ENCODE peak calls at places on chromosomes 4 and X, in six cellular contexts. L is A549, Q is coronary artery, H is upper lobe of right lung, X is IMR-90, F is GM12865. B is an unnamed sample.
A peak's percentile ranks its signal among the peaks of the same experiment; 100 is the strongest.

GRCh38 chrX:135185795-135186443 is 14.7 kb upstream of the CT55 start:
- DNase-seq in L (peak; percentile 58), Q (no peak), H (no peak), X (peak; percentile 46), F (peak; percentile 58), B (peak; percentile 24)

GRCh38 chr4:88613417-88613875 is 21.2 kb downstream of the HERC3 start:
- DNase-seq in L (no peak), Q (no peak), H (no peak), X (no peak), F (peak; percentile 47), B (no peak)

GRCh38 chr4:102809691-102810090 is 17.7 kb downstream of the UBE2D3 start:
- DNase-seq in L (no peak), Q (no peak), H (no peak), X (peak; percentile 62), F (no peak), B (no peak)

GRCh38 chr4:113820164-113820563 is 58.6 kb upstream of the CAMK2D start:
- DNase-seq in L (no peak), Q (no peak), H (no peak), X (peak; percentile 31), F (no peak), B (no peak)

GRCh38 chr4:134328741-134329140 is 127.2 kb upstream of the PABPC4L start:
- DNase-seq in L (no peak), Q (no peak), H (no peak), X (no peak), F (peak; percentile 4), B (no peak)

GRCh38 chr4:139800082-139800481 is 134.5 kb downstream of the MGST2 start:
- DNase-seq in L (peak; percentile 4), Q (no peak), H (no peak), X (no peak), F (no peak), B (no peak)

GRCh38 chr4:8188743-8189550 is 10.1 kb upstream of the SH3TC1 start:
- DNase-seq in L (no peak), Q (no peak), H (peak; percentile 89), X (no peak), F (no peak), B (no peak)

GRCh38 chrX:40996886-40997530 is 88.2 kb upstream of the USP9X start:
- DNase-seq in L (peak; percentile 78), Q (no peak), H (no peak), X (peak; percentile 81), F (peak; percentile 31), B (peak; percentile 25)

GRCh38 chrX:1207496-1208025 is 4.9 kb downstream of the CRLF2 start:
- DNase-seq in L (no peak), Q (no peak), H (no peak), X (no peak), F (peak; percentile 52), B (no peak)

GRCh38 chrX:104806346-104806745 is 240.3 kb downstream of the IL1RAPL2 start:
- DNase-seq in L (no peak), Q (no peak), H (no peak), X (no peak), F (no peak), B (no peak)

GRCh38 chr4:78809928-78810835 is 34.0 kb downstream of the BMP2K start:
- DNase-seq in L (no peak), Q (no peak), H (no peak), X (no peak), F (no peak), B (no peak)

GRCh38 chrX:155071694-155072215 is 447 bp downstream of the BRCC3 start:
- DNase-seq in L (no peak), Q (peak; percentile 78), H (no peak), X (no peak), F (peak; percentile 22), B (no peak)

GRCh38 chr4:140744421-140744820 is 11.8 kb downstream of the TBC1D9 start:
- DNase-seq in L (no peak), Q (no peak), H (no peak), X (no peak), F (no peak), B (no peak)

GRCh38 chrX:53089224-53089842 is 4.6 kb upstream of the KANTR start:
- DNase-seq in L (peak; percentile 64), Q (no peak), H (no peak), X (peak; percentile 68), F (peak; percentile 55), B (no peak)

GRCh38 chr4:71932941-71933340 is 98.9 kb upstream of the NPFFR2 start:
- DNase-seq in L (no peak), Q (no peak), H (no peak), X (no peak), F (no peak), B (no peak)

GRCh38 chrX:106951230-106951629 is 31.0 kb downstream of the CLDN2 start:
- DNase-seq in L (no peak), Q (no peak), H (no peak), X (no peak), F (no peak), B (no peak)

GRCh38 chr4:1872918-1873269 is 1.7 kb downstream of the NSD2 start:
- DNase-seq in L (no peak), Q (no peak), H (no peak), X (peak; percentile 88), F (peak; percentile 82), B (no peak)

GRCh38 chrX:22122510-22122909 is 90.4 kb downstream of the PHEX start:
- DNase-seq in L (no peak), Q (no peak), H (no peak), X (peak; percentile 82), F (no peak), B (no peak)

GRCh38 chr4:141497627-141498026 is 138.8 kb upstream of the IL15 start:
- DNase-seq in L (no peak), Q (no peak), H (no peak), X (no peak), F (peak; percentile 79), B (no peak)

GRCh38 chr4:83725076-83726074 is 189.5 kb downstream of the GPAT3 start:
- DNase-seq in L (no peak), Q (no peak), H (no peak), X (no peak), F (no peak), B (no peak)

GRCh38 chrX:65607070-65607742 is 60.2 kb upstream of the MSN start:
- DNase-seq in L (no peak), Q (no peak), H (no peak), X (peak; percentile 42), F (peak; percentile 35), B (no peak)

GRCh38 chrX:22338740-22339139 is 66.0 kb downstream of the CBLL2 start:
- DNase-seq in L (no peak), Q (no peak), H (no peak), X (peak; percentile 66), F (no peak), B (no peak)

GRCh38 chr4:141131738-141132688 is 1.3 kb downstream of the RNF150 start:
- DNase-seq in L (no peak), Q (no peak), H (peak; percentile 66), X (peak; percentile 20), F (no peak), B (no peak)

GRCh38 chr4:19492611-19493010 is 759.1 kb upstream of the SLIT2 start:
- DNase-seq in L (no peak), Q (no peak), H (no peak), X (peak; percentile 56), F (no peak), B (no peak)

GRCh38 chrX:16002185-16002584 is 121.2 kb upstream of the GRPR start:
- DNase-seq in L (no peak), Q (no peak), H (no peak), X (no peak), F (no peak), B (no peak)

DNA sequence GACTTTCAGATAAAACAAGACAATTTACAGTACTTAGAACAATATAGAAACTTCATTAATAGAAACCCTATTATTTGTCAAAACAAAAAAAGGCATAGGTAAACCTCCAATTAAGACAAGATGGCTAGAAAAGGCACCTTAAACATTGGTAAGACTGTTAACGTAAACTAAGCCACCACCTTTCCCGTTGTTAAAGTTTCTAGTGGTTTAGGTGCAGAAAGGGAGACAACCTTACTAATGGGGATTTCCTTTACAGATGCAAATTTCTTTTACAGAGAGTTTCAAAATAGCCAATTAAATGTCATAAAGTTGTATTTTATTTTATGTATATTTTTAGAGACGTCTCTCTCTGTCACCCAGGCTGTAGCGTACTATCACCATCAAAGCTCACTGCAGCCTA is 7.5 kb upstream of the NXF3 start:
- DNase-seq in L (no peak), Q (no peak), H (no peak), X (no peak), F (no peak), B (no peak)
- TF ChIP-seq CTCF in L (no peak), Q (no peak), H (no peak), X (no peak), F (no peak), B (no peak)

GRCh38 chr4:6943012-6943869 is 33.6 kb downstream of the TBC1D14 start:
- DNase-seq in L (no peak), Q (no peak), H (no peak), X (no peak), F (no peak), B (no peak)
- TF ChIP-seq CTCF in L (no peak), Q (no peak), H (no peak), X (no peak), F (no peak), B (no peak)

GRCh38 chr4:85407546-85407945 is 67.4 kb upstream of the ARHGAP24 start:
- DNase-seq in L (no peak), Q (no peak), H (no peak), X (no peak), F (no peak), B (no peak)

GRCh38 chr4:85409251-85409650 is 65.7 kb upstream of the ARHGAP24 start:
- DNase-seq in L (no peak), Q (no peak), H (no peak), X (no peak), F (no peak), B (no peak)

GRCh38 chr4:85411386-85411785 is 63.6 kb upstream of the ARHGAP24 start:
- DNase-seq in L (no peak), Q (no peak), H (no peak), X (no peak), F (no peak), B (no peak)

GRCh38 chr4:85406185-85406584 is 68.8 kb upstream of the ARHGAP24 start:
- DNase-seq in L (no peak), Q (no peak), H (no peak), X (no peak), F (no peak), B (no peak)

GRCh38 chr4:85408326-85408725 is 66.6 kb upstream of the ARHGAP24 start:
- DNase-seq in L (no peak), Q (no peak), H (no peak), X (no peak), F (no peak), B (no peak)
- TF ChIP-seq CTCF in L (no peak), Q (no peak), H (no peak), X (no peak), F (no peak), B (no peak)

GRCh38 chr4:64545593-64545992 is 136.3 kb upstream of the TECRL start:
- DNase-seq in L (no peak), Q (no peak), H (peak; percentile 51), X (no peak), F (no peak), B (no peak)

DNA sequence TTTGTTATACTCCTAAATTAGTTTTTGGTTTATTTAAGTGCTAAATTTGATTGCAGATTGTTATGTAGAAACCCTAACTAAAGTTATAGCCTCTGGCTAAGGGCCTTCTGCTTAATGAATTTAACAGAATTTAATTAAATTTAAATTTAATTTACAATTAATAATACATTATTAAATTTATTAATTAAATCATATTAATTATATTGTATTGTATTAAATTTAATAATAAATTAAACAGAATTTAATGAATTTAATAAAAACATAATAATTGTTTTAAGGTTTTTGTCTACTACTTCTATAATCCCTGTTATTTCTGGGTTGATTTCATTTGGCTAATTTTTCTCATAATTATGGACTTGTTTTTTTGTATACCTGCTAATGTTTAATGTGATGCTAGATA is 141.9 kb upstream of the TECRL start:
- DNase-seq in L (no peak), Q (no peak), H (no peak), X (no peak), F (no peak), B (no peak)
- TF ChIP-seq CTCF in L (no peak), Q (no peak), H (no peak), X (no peak), F (no peak), B (no peak)